ENCODE peak calls at places on chromosomes 7 and 10, in six cellular contexts. One of them, this sample, is unnamed.

GRCh38 chr10:22564060-22564459 is 150.3 kb downstream of the PIP4K2A start:
- DNase-seq in H9: no peak
- DNase-seq in NCI-H748 treated with DMSO at 0.1 percent for 48 hours: no peak
- DNase-seq in NCI-H345: no peak
- DNase-seq in mammary epithelial cell: no peak
- DNase-seq in effector CD4-positive, alpha-beta T cell: no peak
- DNase-seq in this sample: no peak

GRCh38 chr7:25619963-25620799 is 391.9 kb upstream of the NPVF start:
- DNase-seq in mammary epithelial cell: no peak
- DNase-seq in effector CD4-positive, alpha-beta T cell: no peak
- DNase-seq in NCI-H345: no peak
- DNase-seq in NCI-H748 treated with DMSO at 0.1 percent for 48 hours: no peak
- DNase-seq in H9: no peak
- DNase-seq in this sample: no peak

GRCh38 chr7:86733783-86734182 is 90.1 kb downstream of the GRM3 start:
- DNase-seq in H9: no peak
- DNase-seq in NCI-H748 treated with DMSO at 0.1 percent for 48 hours: no peak
- DNase-seq in mammary epithelial cell: no peak
- DNase-seq in NCI-H345: no peak
- DNase-seq in effector CD4-positive, alpha-beta T cell: no peak
- DNase-seq in this sample: no peak

GRCh38 chr7:16671811-16672210 is 25.8 kb downstream of the BZW2 start:
- DNase-seq in H9: no peak
- DNase-seq in NCI-H748 treated with DMSO at 0.1 percent for 48 hours: no peak
- DNase-seq in mammary epithelial cell: no peak
- DNase-seq in NCI-H345: no peak
- DNase-seq in effector CD4-positive, alpha-beta T cell: no peak
- DNase-seq in this sample: no peak

GRCh38 chr10:120580651-120581259 is 123.7 kb downstream of the PLPP4 start:
- DNase-seq in NCI-H748 treated with DMSO at 0.1 percent for 48 hours: no peak
- DNase-seq in mammary epithelial cell: no peak
- DNase-seq in H9: no peak
- DNase-seq in NCI-H345: no peak
- DNase-seq in effector CD4-positive, alpha-beta T cell: no peak
- DNase-seq in this sample: no peak

GRCh38 chr10:52755297-52756062 is 17.1 kb downstream of the MBL2 start:
- DNase-seq in H9: no peak
- DNase-seq in NCI-H748 treated with DMSO at 0.1 percent for 48 hours: no peak
- DNase-seq in mammary epithelial cell: peak
- DNase-seq in NCI-H345: no peak
- DNase-seq in effector CD4-positive, alpha-beta T cell: no peak
- DNase-seq in this sample: no peak

GRCh38 chr7:158120313-158120712 is 467.3 kb downstream of the PTPRN2 start:
- DNase-seq in NCI-H345: no peak
- DNase-seq in NCI-H748 treated with DMSO at 0.1 percent for 48 hours: no peak
- DNase-seq in effector CD4-positive, alpha-beta T cell: no peak
- DNase-seq in mammary epithelial cell: no peak
- DNase-seq in H9: no peak
- DNase-seq in this sample: no peak

GRCh38 chr10:73837072-73837471 is 25.7 kb upstream of the NDST2 start:
- DNase-seq in mammary epithelial cell: no peak
- DNase-seq in effector CD4-positive, alpha-beta T cell: no peak
- DNase-seq in H9: no peak
- DNase-seq in NCI-H345: no peak
- DNase-seq in NCI-H748 treated with DMSO at 0.1 percent for 48 hours: no peak
- DNase-seq in this sample: no peak

GRCh38 chr7:96786261-96786997 is 76.8 kb upstream of the SEM1 start:
- DNase-seq in NCI-H345: no peak
- DNase-seq in mammary epithelial cell: no peak
- DNase-seq in NCI-H748 treated with DMSO at 0.1 percent for 48 hours: peak
- DNase-seq in effector CD4-positive, alpha-beta T cell: no peak
- DNase-seq in H9: peak
- DNase-seq in this sample: no peak

GRCh38 chr7:127816354-127817190 is 164.6 kb downstream of the SND1 start:
- DNase-seq in NCI-H345: no peak
- DNase-seq in H9: no peak
- DNase-seq in effector CD4-positive, alpha-beta T cell: no peak
- DNase-seq in mammary epithelial cell: no peak
- DNase-seq in NCI-H748 treated with DMSO at 0.1 percent for 48 hours: no peak
- DNase-seq in this sample: no peak

GRCh38 chr10:132972986-132973902 is 30.9 kb upstream of the CFAP46 start:
- DNase-seq in NCI-H345: no peak
- DNase-seq in effector CD4-positive, alpha-beta T cell: no peak
- DNase-seq in mammary epithelial cell: no peak
- DNase-seq in NCI-H748 treated with DMSO at 0.1 percent for 48 hours: no peak
- DNase-seq in H9: no peak
- DNase-seq in this sample: no peak

GRCh38 chr7:155863721-155864151 is 51.5 kb upstream of the SHH start:
- DNase-seq in mammary epithelial cell: no peak
- DNase-seq in NCI-H345: no peak
- DNase-seq in NCI-H748 treated with DMSO at 0.1 percent for 48 hours: no peak
- DNase-seq in effector CD4-positive, alpha-beta T cell: no peak
- DNase-seq in H9: peak
- DNase-seq in this sample: no peak

GRCh38 chr7:516606-517456 is 2.8 kb downstream of the PDGFA start:
- DNase-seq in H9: no peak
- DNase-seq in NCI-H748 treated with DMSO at 0.1 percent for 48 hours: no peak
- DNase-seq in effector CD4-positive, alpha-beta T cell: no peak
- DNase-seq in NCI-H345: no peak
- DNase-seq in mammary epithelial cell: peak
- DNase-seq in this sample: no peak

GRCh38 chr10:3619276-3619675 is 165.7 kb downstream of the KLF6 start:
- DNase-seq in NCI-H748 treated with DMSO at 0.1 percent for 48 hours: peak
- DNase-seq in H9: no peak
- DNase-seq in NCI-H345: peak
- DNase-seq in effector CD4-positive, alpha-beta T cell: no peak
- DNase-seq in mammary epithelial cell: no peak
- DNase-seq in this sample: no peak

GRCh38 chr7:80819503-80819902 is 99.3 kb downstream of the SEMA3C start:
- DNase-seq in NCI-H748 treated with DMSO at 0.1 percent for 48 hours: no peak
- DNase-seq in NCI-H345: no peak
- DNase-seq in H9: no peak
- DNase-seq in mammary epithelial cell: no peak
- DNase-seq in effector CD4-positive, alpha-beta T cell: no peak
- DNase-seq in this sample: no peak

GRCh38 chr10:70549962-70550845 is 52.3 kb downstream of the PRF1 start:
- DNase-seq in NCI-H345: peak
- DNase-seq in effector CD4-positive, alpha-beta T cell: peak
- DNase-seq in mammary epithelial cell: peak
- DNase-seq in H9: peak
- DNase-seq in NCI-H748 treated with DMSO at 0.1 percent for 48 hours: no peak
- DNase-seq in this sample: peak

GRCh38 chr7:32059289-32060045 is 10.7 kb downstream of the PDE1C start:
- DNase-seq in NCI-H748 treated with DMSO at 0.1 percent for 48 hours: no peak
- DNase-seq in NCI-H345: no peak
- DNase-seq in effector CD4-positive, alpha-beta T cell: no peak
- DNase-seq in H9: no peak
- DNase-seq in mammary epithelial cell: peak
- DNase-seq in this sample: no peak

GRCh38 chr10:61994404-61995031 is 93.0 kb downstream of the ARID5B start:
- DNase-seq in NCI-H345: no peak
- DNase-seq in H9: no peak
- DNase-seq in mammary epithelial cell: no peak
- DNase-seq in effector CD4-positive, alpha-beta T cell: no peak
- DNase-seq in NCI-H748 treated with DMSO at 0.1 percent for 48 hours: peak
- DNase-seq in this sample: no peak

GRCh38 chr10:5534880-5535856 is 10.4 kb downstream of the CALML3 start:
- DNase-seq in NCI-H748 treated with DMSO at 0.1 percent for 48 hours: no peak
- DNase-seq in mammary epithelial cell: peak
- DNase-seq in effector CD4-positive, alpha-beta T cell: no peak
- DNase-seq in H9: no peak
- DNase-seq in NCI-H345: no peak
- DNase-seq in this sample: no peak

GRCh38 chr7:85776691-85777363 is 590.0 kb upstream of the SEMA3D start:
- DNase-seq in mammary epithelial cell: no peak
- DNase-seq in effector CD4-positive, alpha-beta T cell: no peak
- DNase-seq in NCI-H748 treated with DMSO at 0.1 percent for 48 hours: no peak
- DNase-seq in NCI-H345: no peak
- DNase-seq in H9: no peak
- DNase-seq in this sample: no peak

GRCh38 chr10:93309062-93309461 is 173.1 kb downstream of the MYOF start:
- DNase-seq in mammary epithelial cell: no peak
- DNase-seq in NCI-H748 treated with DMSO at 0.1 percent for 48 hours: no peak
- DNase-seq in NCI-H345: no peak
- DNase-seq in H9: no peak
- DNase-seq in effector CD4-positive, alpha-beta T cell: no peak
- DNase-seq in this sample: no peak

GRCh38 chr7:28086198-28086597 is 94.4 kb downstream of the JAZF1 start:
- DNase-seq in mammary epithelial cell: no peak
- DNase-seq in H9: no peak
- DNase-seq in NCI-H748 treated with DMSO at 0.1 percent for 48 hours: no peak
- DNase-seq in effector CD4-positive, alpha-beta T cell: no peak
- DNase-seq in NCI-H345: no peak
- DNase-seq in this sample: no peak

GRCh38 chr10:120477006-120477722 is 20.1 kb downstream of the PLPP4 start:
- DNase-seq in NCI-H748 treated with DMSO at 0.1 percent for 48 hours: no peak
- DNase-seq in NCI-H345: no peak
- DNase-seq in H9: peak
- DNase-seq in effector CD4-positive, alpha-beta T cell: no peak
- DNase-seq in mammary epithelial cell: no peak
- DNase-seq in this sample: no peak

GRCh38 chr10:99945286-99945685 is 64.5 kb downstream of the DNMBP start:
- DNase-seq in H9: no peak
- DNase-seq in NCI-H345: no peak
- DNase-seq in NCI-H748 treated with DMSO at 0.1 percent for 48 hours: no peak
- DNase-seq in effector CD4-positive, alpha-beta T cell: no peak
- DNase-seq in mammary epithelial cell: peak
- DNase-seq in this sample: no peak

GRCh38 chr7:15603124-15603523 is 41.3 kb upstream of the AGMO start:
- DNase-seq in NCI-H345: no peak
- DNase-seq in effector CD4-positive, alpha-beta T cell: no peak
- DNase-seq in mammary epithelial cell: no peak
- DNase-seq in NCI-H748 treated with DMSO at 0.1 percent for 48 hours: no peak
- DNase-seq in H9: no peak
- DNase-seq in this sample: no peak

GRCh38 chr10:35211390-35211789 is 84.7 kb downstream of the CREM start:
- DNase-seq in NCI-H345: no peak
- DNase-seq in NCI-H748 treated with DMSO at 0.1 percent for 48 hours: no peak
- DNase-seq in H9: no peak
- DNase-seq in mammary epithelial cell: no peak
- DNase-seq in effector CD4-positive, alpha-beta T cell: no peak
- DNase-seq in this sample: no peak

This sample was measured in HTR-8/SVneo.